ENCODE peak calls at places on chromosomes 11 and 22, in seven cellular contexts. I, Z, E, C, R, N and B are unnamed samples.

GRCh38 chr22:26642465-26643367 is 14.7 kb upstream of the MIAT start:
- DNase-seq in C (no peak), Z (no peak), I (peak; percentile 22), N (peak; percentile 61), R (no peak), E (no peak), B (no peak)

GRCh38 chr11:34870548-34871209 is 45.5 kb downstream of the APIP start:
- DNase-seq in N (no peak), I (no peak), R (no peak), C (no peak), E (no peak), Z (no peak), B (no peak)

GRCh38 chr11:45609337-45609736 is 56.1 kb downstream of the CHST1 start:
- DNase-seq in E (no peak), I (no peak), N (no peak), C (no peak), R (no peak), Z (no peak), B (no peak)

GRCh38 chr11:12506502-12506921 is 129.1 kb downstream of the PARVA start:
- DNase-seq in I (no peak), C (no peak), N (no peak), Z (no peak), E (no peak), R (peak; percentile 47), B (no peak)

GRCh38 chr11:128473631-128474030 is 113.7 kb downstream of the ETS1 start:
- DNase-seq in R (no peak), E (no peak), N (no peak), Z (no peak), I (no peak), C (no peak), B (no peak)

GRCh38 chr11:32792948-32793475 is 1.4 kb downstream of the CCDC73 start:
- DNase-seq in I (peak; percentile 60), Z (peak; percentile 31), C (peak; percentile 35), R (peak; percentile 52), E (peak; percentile 60), N (peak; percentile 40), B (peak; percentile 36)

GRCh38 chr11:76005746-76006145 is 190.7 kb downstream of the UVRAG start:
- DNase-seq in Z (no peak), I (no peak), E (no peak), C (no peak), N (no peak), R (peak; percentile 74), B (no peak)

GRCh38 chr11:92882828-92883611 is 86.4 kb upstream of the MTNR1B start:
- DNase-seq in E (no peak), R (no peak), Z (no peak), I (no peak), C (no peak), N (no peak), B (no peak)